ENCODE peak calls at places on chromosomes 3 and 15, in four cellular contexts. One of them, this sample, is unnamed.

GRCh38 chr3:33439421-33440327 is 531 bp downstream of the UBP1 start:
- DNase-seq in GM12878: no peak
- DNase-seq in K562: peak; percentile 81
- DNase-seq in HepG2: peak; percentile 21
- DNase-seq in this sample: no peak

GRCh38 chr3:178059124-178059523 is 477.1 kb upstream of the KCNMB2 start:
- DNase-seq in GM12878: no peak
- DNase-seq in K562: no peak
- DNase-seq in HepG2: peak; percentile 18
- DNase-seq in this sample: no peak

GRCh38 chr3:157127268-157127667 is 32.7 kb downstream of the CCNL1 start:
- DNase-seq in GM12878: no peak
- DNase-seq in K562: no peak
- DNase-seq in HepG2: no peak
- DNase-seq in this sample: no peak

GRCh38 chr3:150605998-150606641 is 3.0 kb downstream of the SELENOT start:
- DNase-seq in GM12878: no peak
- DNase-seq in K562: no peak
- DNase-seq in HepG2: no peak
- DNase-seq in this sample: no peak

GRCh38 chr3:134640378-134640777 is 10.4 kb downstream of the KY start:
- DNase-seq in GM12878: no peak
- DNase-seq in K562: no peak
- DNase-seq in HepG2: no peak
- DNase-seq in this sample: no peak

GRCh38 chr3:169466990-169467389 is 196.5 kb downstream of the MECOM start:
- DNase-seq in GM12878: no peak
- DNase-seq in K562: no peak
- DNase-seq in HepG2: no peak
- DNase-seq in this sample: no peak

GRCh38 chr3:56761887-56762605 is 39.7 kb downstream of the ARHGEF3 start:
- DNase-seq in GM12878: no peak
- DNase-seq in K562: no peak
- DNase-seq in HepG2: no peak
- DNase-seq in this sample: no peak

GRCh38 chr3:194306771-194307640 is 44.1 kb downstream of the CPN2 start:
- DNase-seq in GM12878: peak; percentile 81
- DNase-seq in K562: no peak
- DNase-seq in HepG2: no peak
- DNase-seq in this sample: no peak

GRCh38 chr3:157618075-157618760 is 115.0 kb upstream of the VEPH1 start:
- DNase-seq in GM12878: peak; percentile 12
- DNase-seq in K562: peak; percentile 57
- DNase-seq in HepG2: peak; percentile 41
- DNase-seq in this sample: no peak

GRCh38 chr15:67812232-67812631 is 13.1 kb upstream of the SKOR1 start:
- DNase-seq in GM12878: no peak
- DNase-seq in K562: no peak
- DNase-seq in HepG2: no peak
- DNase-seq in this sample: no peak

GRCh38 chr15:69491051-69491505 is 38.5 kb downstream of the RPLP1 start:
- DNase-seq in GM12878: no peak
- DNase-seq in K562: no peak
- DNase-seq in HepG2: no peak
- DNase-seq in this sample: no peak

GRCh38 chr3:1987983-1988382 is 110.7 kb upstream of the CNTN4 start:
- DNase-seq in GM12878: no peak
- DNase-seq in K562: no peak
- DNase-seq in HepG2: no peak
- DNase-seq in this sample: no peak

DNA sequence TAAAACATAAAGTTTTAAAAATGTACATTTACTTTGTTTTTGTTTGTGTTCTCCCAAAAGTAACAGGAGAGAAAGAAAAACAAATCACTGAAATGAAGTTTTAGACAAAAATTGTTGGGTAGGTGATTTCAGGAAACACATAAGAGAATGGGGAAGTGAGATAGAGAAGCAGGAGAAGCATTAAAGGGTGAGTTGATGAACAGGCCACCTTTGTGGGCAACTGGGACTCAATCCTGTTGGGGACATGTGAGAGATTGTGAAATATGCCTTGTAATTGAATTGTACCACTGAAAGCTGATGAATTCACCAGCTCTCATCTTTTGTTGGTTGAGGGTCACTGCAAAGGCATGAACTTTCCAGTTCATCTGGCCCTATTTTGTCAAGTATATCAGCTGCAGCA is 181.1 kb downstream of the ZBBX start:
- DNase-seq in GM12878: peak; percentile 3
- DNase-seq in K562: no peak
- DNase-seq in HepG2: no peak
- DNase-seq in this sample: no peak
- TF ChIP-seq CREB1 in GM12878: no peak
- TF ChIP-seq CREB1 in K562: no peak
- TF ChIP-seq CREB1 in HepG2: no peak
- TF ChIP-seq CREB1 in this sample: no peak

GRCh38 chr15:92719024-92719423 is 63.4 kb upstream of the FAM174B start:
- DNase-seq in GM12878: no peak
- DNase-seq in K562: no peak
- DNase-seq in HepG2: no peak
- DNase-seq in this sample: no peak

GRCh38 chr15:92711457-92711831 is 55.9 kb upstream of the FAM174B start:
- DNase-seq in GM12878: no peak
- DNase-seq in K562: no peak
- DNase-seq in HepG2: no peak
- DNase-seq in this sample: peak; percentile 68

GRCh38 chr15:92714071-92714456 is 58.5 kb upstream of the FAM174B start:
- DNase-seq in GM12878: no peak
- DNase-seq in K562: no peak
- DNase-seq in HepG2: no peak
- DNase-seq in this sample: peak; percentile 40

GRCh38 chr15:92714457-92715401 is 59.2 kb upstream of the FAM174B start:
- DNase-seq in GM12878: peak; percentile 15
- DNase-seq in K562: peak; percentile 78
- DNase-seq in HepG2: peak; percentile 44
- DNase-seq in this sample: peak; percentile 82

GRCh38 chr15:92715753-92716152 is 60.2 kb upstream of the FAM174B start:
- DNase-seq in GM12878: no peak
- DNase-seq in K562: no peak
- DNase-seq in HepG2: no peak
- DNase-seq in this sample: no peak
- TF ChIP-seq ETV6 in GM12878: no peak
- TF ChIP-seq ETV6 in K562: no peak
- TF ChIP-seq ETV6 in HepG2: no peak
- TF ChIP-seq ETV6 in this sample: no peak

DNA sequence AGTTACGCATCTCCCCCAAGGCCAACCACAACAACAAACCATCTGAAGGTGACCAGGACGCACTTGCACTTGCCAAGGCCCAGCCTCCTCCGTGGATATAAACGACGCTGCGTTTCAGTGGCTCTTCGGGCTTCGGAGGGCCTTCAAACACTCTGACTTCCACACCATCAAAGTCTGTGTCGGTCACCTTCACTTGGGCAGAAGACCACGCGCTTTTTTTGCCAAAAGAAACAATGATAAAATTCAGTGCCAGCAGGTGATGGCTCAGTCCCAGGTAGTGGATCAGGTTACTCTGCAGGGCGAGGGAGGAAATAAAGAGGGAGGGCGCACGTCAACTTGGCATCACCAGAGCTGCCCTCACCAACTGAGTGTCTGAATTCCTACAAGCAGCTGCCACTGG is 63.0 kb downstream of the NCEH1 start:
- DNase-seq in GM12878: no peak
- DNase-seq in K562: no peak
- DNase-seq in HepG2: no peak
- DNase-seq in this sample: no peak
- TF ChIP-seq CREB1 in GM12878: no peak
- TF ChIP-seq CREB1 in K562: no peak
- TF ChIP-seq CREB1 in HepG2: no peak
- TF ChIP-seq CREB1 in this sample: no peak

DNA sequence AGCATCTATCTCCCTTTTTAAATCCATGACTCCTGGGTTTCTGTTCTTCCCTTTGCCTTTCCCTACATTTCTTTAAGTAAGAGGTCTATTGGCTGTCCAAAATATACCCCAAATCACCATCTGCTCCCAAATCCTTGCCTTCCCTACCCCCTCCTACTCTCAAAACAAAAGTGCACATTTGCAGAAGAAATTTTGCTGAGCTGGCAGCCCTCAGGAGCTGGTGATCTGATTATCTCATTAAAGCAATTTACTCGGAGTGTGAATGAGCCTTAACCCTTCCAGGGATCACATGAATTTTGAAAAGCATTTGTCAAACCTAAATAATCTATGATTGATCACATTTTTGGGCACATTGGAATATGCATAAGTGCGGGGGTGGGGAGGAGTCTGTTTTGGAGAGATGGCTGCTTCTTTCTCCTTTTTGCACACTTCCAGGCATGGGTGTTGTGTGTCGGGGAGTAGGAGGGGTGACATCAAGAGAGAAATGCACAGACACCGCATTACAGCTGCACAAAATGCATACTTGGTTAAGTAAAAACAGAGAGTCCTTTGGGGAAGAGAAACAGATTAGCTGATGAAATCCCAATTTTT is 892.6 kb downstream of the TUSC7 start:
- DNase-seq in GM12878: no peak
- DNase-seq in K562: no peak
- DNase-seq in HepG2: no peak
- DNase-seq in this sample: no peak
- TF ChIP-seq ETV6 in GM12878: no peak
- TF ChIP-seq ETV6 in K562: no peak
- TF ChIP-seq ETV6 in HepG2: no peak
- TF ChIP-seq ETV6 in this sample: no peak